ENCODE peak calls at places on chromosomes 5 and 9, in six cellular contexts. X is GM04503; L is ascending aorta; B is HFFc6; H is stimulated activated CD4-positive, alpha-beta T cell treated with anti-CD3 and anti-CD28 coated beads, Interleukin-1b, Interleukin-23, amount 100 ng/mL, for 4 hours; A is erythroblast. W is an unnamed sample.

GRCh38 chr5:77498952-77499351 is 6.8 kb upstream of the WDR41 start:
- DNase-seq in X (no peak), L (no peak), B (no peak), H (no peak), A (no peak), W (no peak)

GRCh38 chr5:179679014-179679674 is 1.7 kb downstream of the CBY3 start:
- DNase-seq in X (no peak), L (peak; percentile 89), B (no peak), H (peak; percentile 51), A (peak; percentile 89), W (peak; percentile 38)

GRCh38 chr5:167643616-167644015 is 647.8 kb upstream of the WWC1 start:
- DNase-seq in X (no peak), L (no peak), B (no peak), H (no peak), A (no peak), W (peak; percentile 10)

GRCh38 chr5:177471610-177472356 is 1.7 kb downstream of the DBN1 start:
- DNase-seq in X (no peak), L (no peak), B (peak; percentile 79), H (no peak), A (no peak), W (no peak)

GRCh38 chr9:134966270-134966669 is 48.6 kb upstream of the FCN1 start:
- DNase-seq in X (no peak), L (peak; percentile 44), B (no peak), H (no peak), A (no peak), W (no peak)

GRCh38 chr9:134461436-134461982 is 135.3 kb downstream of the RXRA start:
- DNase-seq in X (no peak), L (no peak), B (no peak), H (no peak), A (no peak), W (no peak)

GRCh38 chr5:150622157-150622556 is 18.3 kb upstream of the SYNPO start:
- DNase-seq in X (no peak), L (no peak), B (no peak), H (no peak), A (no peak), W (no peak)

GRCh38 chr5:134647750-134648424 is 698 bp upstream of the SEC24A start:
- DNase-seq in X (no peak), L (no peak), B (peak; percentile 22), H (no peak), A (peak; percentile 78), W (no peak)

GRCh38 chr5:153661897-153662296 is 171.4 kb downstream of the GRIA1 start:
- DNase-seq in X (no peak), L (no peak), B (no peak), H (no peak), A (no peak), W (no peak)

GRCh38 chr5:6572086-6572824 is 60.6 kb downstream of the NSUN2 start:
- DNase-seq in X (no peak), L (peak; percentile 49), B (no peak), H (no peak), A (no peak), W (no peak)

GRCh38 chr9:73269430-73270101 is 117.9 kb downstream of the ANXA1 start:
- DNase-seq in X (no peak), L (no peak), B (peak; percentile 17), H (no peak), A (peak; percentile 54), W (peak; percentile 14)

GRCh38 chr5:161544350-161544765 is 2.2 kb downstream of the GABRB2 start:
- DNase-seq in X (no peak), L (no peak), B (peak; percentile 1), H (no peak), A (peak; percentile 55), W (peak; percentile 33)

GRCh38 chr5:92372766-92373165 is 989.6 kb upstream of the ARRDC3 start:
- DNase-seq in X (no peak), L (no peak), B (no peak), H (no peak), A (no peak), W (no peak)

GRCh38 chr9:4370501-4370900 is 70.6 kb upstream of the GLIS3 start:
- DNase-seq in X (no peak), L (no peak), B (no peak), H (no peak), A (no peak), W (no peak)

GRCh38 chr9:4192450-4192849 is 107.4 kb downstream of the GLIS3 start:
- DNase-seq in X (no peak), L (no peak), B (no peak), H (no peak), A (no peak), W (no peak)

GRCh38 chr9:35771524-35771923 is 17.4 kb upstream of the MSMP start:
- DNase-seq in X (no peak), L (no peak), B (no peak), H (no peak), A (peak; percentile 50), W (no peak)

GRCh38 chr5:94691270-94691669 is 72.8 kb downstream of the SLF1 start:
- DNase-seq in X (no peak), L (no peak), B (no peak), H (no peak), A (no peak), W (no peak)

GRCh38 chr5:150446583-150446982 is 3.0 kb downstream of the RPS14 start:
- DNase-seq in X (no peak), L (no peak), B (no peak), H (no peak), A (no peak), W (no peak)

GRCh38 chr5:166499452-166500240 is 1791.8 kb upstream of the WWC1 start:
- DNase-seq in X (no peak), L (no peak), B (no peak), H (no peak), A (no peak), W (no peak)

GRCh38 chr5:172484664-172485063 is 30.3 kb upstream of the SH3PXD2B start:
- DNase-seq in X (no peak), L (no peak), B (no peak), H (no peak), A (no peak), W (no peak)

GRCh38 chr5:394671-395155 is 48.3 kb upstream of the EXOC3 start:
- DNase-seq in X (no peak), L (no peak), B (no peak), H (no peak), A (no peak), W (no peak)

GRCh38 chr5:152364899-152365298 is 40.2 kb downstream of the NMUR2 start:
- DNase-seq in X (no peak), L (no peak), B (no peak), H (no peak), A (no peak), W (no peak)

GRCh38 chr9:128551652-128552152 is 685 bp upstream of the SPTAN1 start:
- DNase-seq in X (no peak), L (no peak), B (no peak), H (no peak), A (no peak), W (no peak)

GRCh38 chr5:53262348-53262970 is 152.9 kb upstream of the MOCS2 start:
- DNase-seq in X (no peak), L (no peak), B (peak; percentile 27), H (no peak), A (peak; percentile 31), W (peak; percentile 49)

GRCh38 chr5:100762163-100762562 is 140.9 kb downstream of the ST8SIA4 start:
- DNase-seq in X (no peak), L (no peak), B (no peak), H (no peak), A (no peak), W (no peak)

GRCh38 chr5:167208911-167209310 is 1082.5 kb upstream of the WWC1 start:
- DNase-seq in X (no peak), L (no peak), B (no peak), H (no peak), A (no peak), W (no peak)

GRCh38 chr5:135885031-135885430 is 10.6 kb downstream of the IL9 start:
- DNase-seq in X (no peak), L (no peak), B (no peak), H (no peak), A (no peak), W (no peak)

GRCh38 chr5:92637960-92638359 is 943.1 kb downstream of the NR2F1-AS1 start:
- DNase-seq in X (no peak), L (no peak), B (no peak), H (no peak), A (no peak), W (no peak)

GRCh38 chr9:69079186-69079585 is 43.6 kb downstream of the FXN start:
- DNase-seq in X (no peak), L (no peak), B (no peak), H (no peak), A (no peak), W (no peak)

GRCh38 chr5:179905144-179905526 is 2.6 kb downstream of the TBC1D9B start:
- DNase-seq in X (no peak), L (no peak), B (no peak), H (no peak), A (no peak), W (no peak)

GRCh38 chr5:171845857-171846785 is 60.5 kb downstream of the SMIM23 start:
- DNase-seq in X (no peak), L (no peak), B (peak; percentile 15), H (no peak), A (peak; percentile 29), W (peak; percentile 44)

GRCh38 chr9:133526721-133527321 is 2.1 kb upstream of the MYMK start:
- DNase-seq in X (no peak), L (no peak), B (no peak), H (no peak), A (no peak), W (no peak)

GRCh38 chr9:10605388-10605787 is 7.4 kb downstream of the PTPRD start:
- DNase-seq in X (no peak), L (no peak), B (no peak), H (no peak), A (no peak), W (no peak)

GRCh38 chr5:89282832-89283510 is 400.0 kb upstream of the MEF2C start:
- DNase-seq in X (no peak), L (no peak), B (peak; percentile 50), H (no peak), A (no peak), W (no peak)

GRCh38 chr5:10310073-10310779 is 2.5 kb upstream of the CMBL start:
- DNase-seq in X (no peak), L (no peak), B (peak; percentile 80), H (no peak), A (no peak), W (no peak)

GRCh38 chr9:6852243-6852963 is 94.6 kb downstream of the KDM4C start:
- DNase-seq in X (peak; percentile 27), L (no peak), B (peak; percentile 43), H (no peak), A (no peak), W (no peak)

GRCh38 chr5:180093651-180094382 is 22.3 kb upstream of the RNF130 start:
- DNase-seq in X (no peak), L (peak; percentile 64), B (no peak), H (no peak), A (peak; percentile 61), W (no peak)

GRCh38 chr5:150447188-150447587 is 2.4 kb downstream of the RPS14 start:
- DNase-seq in X (no peak), L (no peak), B (no peak), H (no peak), A (no peak), W (no peak)

GRCh38 chr9:136900988-136901515 is 14.7 kb downstream of the TRAF2 start:
- DNase-seq in X (no peak), L (no peak), B (no peak), H (no peak), A (no peak), W (no peak)

W was measured in fibroblast of the conjunctiva.